ENCODE peak calls at places on chromosomes 1 and 21, in four cellular contexts. One of them, this sample, is unnamed.

GRCh38 chr1:243748706-243749283 is 101.2 kb downstream of the AKT3 start:
- DNase-seq in neural progenitor cell: peak; percentile 74
- DNase-seq in endothelial cell: no peak
- DNase-seq in fibroblast of mammary gland: peak; percentile 87
- DNase-seq in this sample: no peak

GRCh38 chr1:23931481-23931880 is 18.3 kb upstream of the CNR2 start:
- DNase-seq in neural progenitor cell: no peak
- DNase-seq in endothelial cell: no peak
- DNase-seq in fibroblast of mammary gland: no peak
- DNase-seq in this sample: no peak

GRCh38 chr21:26833460-26833939 is 11.7 kb downstream of the ADAMTS1 start:
- DNase-seq in neural progenitor cell: no peak
- DNase-seq in endothelial cell: no peak
- DNase-seq in fibroblast of mammary gland: no peak
- DNase-seq in this sample: no peak

GRCh38 chr1:42006836-42007235 is 88.1 kb upstream of the HIVEP3 start:
- DNase-seq in neural progenitor cell: no peak
- DNase-seq in endothelial cell: no peak
- DNase-seq in fibroblast of mammary gland: peak; percentile 25
- DNase-seq in this sample: no peak

GRCh38 chr1:238451006-238451405 is 560.3 kb upstream of the ZP4 start:
- DNase-seq in neural progenitor cell: no peak
- DNase-seq in endothelial cell: no peak
- DNase-seq in fibroblast of mammary gland: no peak
- DNase-seq in this sample: no peak

GRCh38 chr1:28091043-28091781 is 2.8 kb upstream of the EYA3 start:
- DNase-seq in neural progenitor cell: peak; percentile 67
- DNase-seq in endothelial cell: peak; percentile 62
- DNase-seq in fibroblast of mammary gland: peak; percentile 73
- DNase-seq in this sample: peak; percentile 60

GRCh38 chr1:245829194-245829593 is 674.4 kb downstream of the KIF26B start:
- DNase-seq in neural progenitor cell: no peak
- DNase-seq in endothelial cell: no peak
- DNase-seq in fibroblast of mammary gland: no peak
- DNase-seq in this sample: no peak

GRCh38 chr1:22808846-22809501 is 98.3 kb downstream of the EPHB2 start:
- DNase-seq in neural progenitor cell: no peak
- DNase-seq in endothelial cell: no peak
- DNase-seq in fibroblast of mammary gland: peak; percentile 94
- DNase-seq in this sample: no peak

GRCh38 chr1:46549697-46550681 is 1.5 kb downstream of the KNCN start:
- DNase-seq in neural progenitor cell: peak; percentile 58
- DNase-seq in endothelial cell: peak; percentile 32
- DNase-seq in fibroblast of mammary gland: peak; percentile 31
- DNase-seq in this sample: peak; percentile 62

GRCh38 chr1:147890177-147890790 is 12.3 kb upstream of the GJA8 start:
- DNase-seq in neural progenitor cell: peak; percentile 92
- DNase-seq in endothelial cell: peak; percentile 92
- DNase-seq in fibroblast of mammary gland: peak; percentile 22
- DNase-seq in this sample: peak; percentile 91

GRCh38 chr1:2210084-2210653 is 15.6 kb upstream of the FAAP20 start:
- DNase-seq in neural progenitor cell: no peak
- DNase-seq in endothelial cell: no peak
- DNase-seq in fibroblast of mammary gland: no peak
- DNase-seq in this sample: no peak

GRCh38 chr1:205770618-205771017 is 4.7 kb downstream of the RAB29 start:
- DNase-seq in neural progenitor cell: no peak
- DNase-seq in endothelial cell: no peak
- DNase-seq in fibroblast of mammary gland: no peak
- DNase-seq in this sample: no peak

GRCh38 chr1:181459067-181459466 is 24.2 kb upstream of the CACNA1E start:
- DNase-seq in neural progenitor cell: no peak
- DNase-seq in endothelial cell: no peak
- DNase-seq in fibroblast of mammary gland: no peak
- DNase-seq in this sample: no peak
- TF ChIP-seq CTCF in neural progenitor cell: no peak
- TF ChIP-seq CTCF in endothelial cell: no peak
- TF ChIP-seq CTCF in fibroblast of mammary gland: no peak
- TF ChIP-seq CTCF in this sample: no peak

DNA sequence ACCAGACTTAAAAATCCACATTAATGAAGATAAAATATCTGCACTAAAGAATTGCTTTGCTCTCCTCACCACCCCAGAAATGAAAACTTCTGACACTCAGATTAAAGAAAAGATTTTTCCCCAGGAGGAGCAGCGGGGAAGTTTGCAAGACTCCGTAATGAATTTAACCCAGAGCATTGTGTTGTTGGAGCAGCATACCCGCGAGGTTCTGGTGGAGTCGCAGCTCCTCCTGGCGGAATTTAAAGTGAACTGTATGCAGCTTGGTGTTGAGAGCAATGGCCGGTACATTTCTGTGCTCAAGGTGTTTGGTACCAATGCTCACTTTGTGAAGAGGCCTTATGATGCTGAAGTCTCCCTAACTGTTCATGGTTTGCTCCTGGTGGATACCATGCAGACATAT is 46.4 kb downstream of the VPS13D start:
- DNase-seq in neural progenitor cell: peak; percentile 73
- DNase-seq in endothelial cell: peak; percentile 44
- DNase-seq in fibroblast of mammary gland: peak; percentile 59
- DNase-seq in this sample: peak; percentile 41
- TF ChIP-seq CTCF in neural progenitor cell: peak; percentile 71
- TF ChIP-seq CTCF in endothelial cell: peak; percentile 73
- TF ChIP-seq CTCF in fibroblast of mammary gland: peak; percentile 63
- TF ChIP-seq CTCF in this sample: peak; percentile 71

GRCh38 chr1:65022264-65022663 is 55.9 kb upstream of the JAK1 start:
- DNase-seq in neural progenitor cell: no peak
- DNase-seq in endothelial cell: no peak
- DNase-seq in fibroblast of mammary gland: peak; percentile 6
- DNase-seq in this sample: no peak

GRCh38 chr1:65021792-65022191 is 55.4 kb upstream of the JAK1 start:
- DNase-seq in neural progenitor cell: no peak
- DNase-seq in endothelial cell: no peak
- DNase-seq in fibroblast of mammary gland: no peak
- DNase-seq in this sample: no peak

GRCh38 chr1:65026235-65026634 is 59.9 kb upstream of the JAK1 start:
- DNase-seq in neural progenitor cell: peak; percentile 3
- DNase-seq in endothelial cell: no peak
- DNase-seq in fibroblast of mammary gland: peak; percentile 46
- DNase-seq in this sample: no peak

GRCh38 chr1:65025794-65026193 is 59.4 kb upstream of the JAK1 start:
- DNase-seq in neural progenitor cell: no peak
- DNase-seq in endothelial cell: no peak
- DNase-seq in fibroblast of mammary gland: no peak
- DNase-seq in this sample: no peak

DNA sequence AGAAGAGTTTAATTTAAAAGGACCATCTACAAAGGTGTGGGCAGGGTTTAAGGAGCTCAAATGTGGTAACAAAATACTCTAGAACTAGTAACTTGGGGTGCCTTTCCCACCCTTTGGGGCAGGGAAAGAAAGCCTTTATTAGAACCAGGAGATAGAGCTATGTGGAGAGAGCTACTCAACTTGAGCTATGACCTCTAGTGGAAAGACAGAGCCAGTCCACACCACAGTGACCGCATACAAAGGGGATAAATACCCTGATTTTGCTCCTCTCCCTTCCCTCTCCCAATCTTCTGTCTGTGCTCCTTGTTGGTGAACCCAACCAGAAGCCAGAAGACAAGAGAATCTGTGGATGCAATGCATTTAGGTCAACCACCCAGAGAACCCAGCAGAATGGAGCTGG is 54.4 kb upstream of the JAK1 start:
- DNase-seq in neural progenitor cell: peak; percentile 8
- DNase-seq in endothelial cell: no peak
- DNase-seq in fibroblast of mammary gland: peak; percentile 31
- DNase-seq in this sample: no peak
- TF ChIP-seq CTCF in neural progenitor cell: peak; percentile 28
- TF ChIP-seq CTCF in endothelial cell: no peak
- TF ChIP-seq CTCF in fibroblast of mammary gland: peak; percentile 53
- TF ChIP-seq CTCF in this sample: no peak

GRCh38 chr1:55378582-55378981 is 163.4 kb upstream of the USP24 start:
- DNase-seq in neural progenitor cell: peak; percentile 77
- DNase-seq in endothelial cell: peak; percentile 59
- DNase-seq in fibroblast of mammary gland: peak; percentile 61
- DNase-seq in this sample: peak; percentile 64
- TF ChIP-seq CTCF in neural progenitor cell: peak; percentile 81
- TF ChIP-seq CTCF in endothelial cell: peak; percentile 39
- TF ChIP-seq CTCF in fibroblast of mammary gland: peak; percentile 84
- TF ChIP-seq CTCF in this sample: peak; percentile 59

DNA sequence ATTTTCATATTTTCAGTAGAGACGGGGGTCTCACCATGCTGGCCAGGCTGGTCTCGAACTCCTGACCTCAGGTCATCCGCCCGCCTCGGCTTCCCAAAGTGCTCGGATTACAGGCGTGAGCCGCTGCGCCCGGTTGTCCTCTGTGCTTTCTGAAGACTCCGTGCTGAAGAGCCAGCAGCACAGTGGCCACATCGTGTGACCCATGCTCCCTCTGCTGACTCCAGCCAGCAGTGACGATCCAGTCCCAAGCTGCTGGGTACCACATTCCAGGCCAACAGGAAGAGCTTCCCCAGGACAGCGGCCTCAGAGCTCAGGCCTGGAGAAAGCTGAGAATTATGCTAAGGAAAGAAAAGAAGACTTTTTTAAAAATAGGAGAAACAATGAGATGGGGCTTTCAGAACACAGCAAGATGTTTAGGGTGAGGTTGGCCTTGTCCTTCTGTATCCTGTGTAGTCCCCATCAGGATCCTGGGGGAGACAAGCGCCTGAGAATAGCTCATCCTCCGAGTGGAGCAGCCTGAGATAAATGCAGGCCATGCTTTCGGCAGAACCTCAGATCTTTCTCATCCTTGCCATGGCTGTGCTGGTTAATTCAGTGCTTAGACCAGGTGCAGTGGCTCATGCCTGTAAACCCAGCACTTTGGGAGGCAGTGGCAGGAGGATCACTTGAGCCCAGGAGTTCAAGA is 207.1 kb downstream of the SLC35F3 start:
- DNase-seq in neural progenitor cell: peak; percentile 82
- DNase-seq in endothelial cell: peak; percentile 66
- DNase-seq in fibroblast of mammary gland: no peak
- DNase-seq in this sample: peak; percentile 72
- TF ChIP-seq CTCF in neural progenitor cell: peak; percentile 66
- TF ChIP-seq CTCF in endothelial cell: no peak
- TF ChIP-seq CTCF in fibroblast of mammary gland: no peak
- TF ChIP-seq CTCF in this sample: no peak

GRCh38 chr1:83545450-83545849 is 453.5 kb downstream of the TTLL7 start:
- DNase-seq in neural progenitor cell: peak; percentile 31
- DNase-seq in endothelial cell: peak; percentile 11
- DNase-seq in fibroblast of mammary gland: peak; percentile 22
- DNase-seq in this sample: no peak
- TF ChIP-seq CTCF in neural progenitor cell: peak; percentile 55
- TF ChIP-seq CTCF in endothelial cell: peak; percentile 71
- TF ChIP-seq CTCF in fibroblast of mammary gland: peak; percentile 32
- TF ChIP-seq CTCF in this sample: peak; percentile 40

GRCh38 chr21:45491056-45491455 is 51.2 kb downstream of the SLC19A1 start:
- DNase-seq in neural progenitor cell: no peak
- DNase-seq in endothelial cell: no peak
- DNase-seq in fibroblast of mammary gland: no peak
- DNase-seq in this sample: no peak
- TF ChIP-seq CTCF in neural progenitor cell: no peak
- TF ChIP-seq CTCF in endothelial cell: no peak
- TF ChIP-seq CTCF in fibroblast of mammary gland: no peak
- TF ChIP-seq CTCF in this sample: no peak

This sample was measured in glutamatergic neuron.